ENCODE peak calls at places on chromosomes 11 and 22, in six cellular contexts. One of them, this sample, is unnamed.

GRCh38 chr22:42902875-42903510 is 45.9 kb upstream of the ARFGAP3 start:
- DNase-seq in RPMI8226: no peak
- DNase-seq in activated CD8-positive, alpha-beta T cell treated with anti-CD3 and anti-CD28 coated beads, Interleukin-2, amount 10 ng/mL, durations not matched to agents 7 days and 5 days: no peak
- DNase-seq in islet precursor cell: peak
- DNase-seq in heart left ventricle: no peak
- DNase-seq in mucosa of descending colon: no peak
- DNase-seq in this sample: no peak

GRCh38 chr11:64124147-64124546 is 41.8 kb downstream of the MACROD1 start:
- DNase-seq in RPMI8226: no peak
- DNase-seq in activated CD8-positive, alpha-beta T cell treated with anti-CD3 and anti-CD28 coated beads, Interleukin-2, amount 10 ng/mL, durations not matched to agents 7 days and 5 days: no peak
- DNase-seq in islet precursor cell: peak
- DNase-seq in heart left ventricle: no peak
- DNase-seq in mucosa of descending colon: no peak
- DNase-seq in this sample: no peak

GRCh38 chr11:114282488-114282887 is 13.7 kb upstream of the NNMT start:
- DNase-seq in RPMI8226: no peak
- DNase-seq in activated CD8-positive, alpha-beta T cell treated with anti-CD3 and anti-CD28 coated beads, Interleukin-2, amount 10 ng/mL, durations not matched to agents 7 days and 5 days: no peak
- DNase-seq in islet precursor cell: no peak
- DNase-seq in heart left ventricle: no peak
- DNase-seq in mucosa of descending colon: no peak
- DNase-seq in this sample: no peak

GRCh38 chr11:35927730-35928129 is 16.1 kb upstream of the LDLRAD3 start:
- DNase-seq in RPMI8226: peak
- DNase-seq in activated CD8-positive, alpha-beta T cell treated with anti-CD3 and anti-CD28 coated beads, Interleukin-2, amount 10 ng/mL, durations not matched to agents 7 days and 5 days: no peak
- DNase-seq in islet precursor cell: no peak
- DNase-seq in heart left ventricle: peak
- DNase-seq in mucosa of descending colon: peak
- DNase-seq in this sample: peak

GRCh38 chr11:16739326-16739875 is 954 bp downstream of the C11orf58 start:
- DNase-seq in RPMI8226: no peak
- DNase-seq in activated CD8-positive, alpha-beta T cell treated with anti-CD3 and anti-CD28 coated beads, Interleukin-2, amount 10 ng/mL, durations not matched to agents 7 days and 5 days: no peak
- DNase-seq in islet precursor cell: no peak
- DNase-seq in heart left ventricle: no peak
- DNase-seq in mucosa of descending colon: no peak
- DNase-seq in this sample: no peak

GRCh38 chr11:69460540-69461257 is 20.8 kb upstream of the LINC01488 start:
- DNase-seq in RPMI8226: no peak
- DNase-seq in activated CD8-positive, alpha-beta T cell treated with anti-CD3 and anti-CD28 coated beads, Interleukin-2, amount 10 ng/mL, durations not matched to agents 7 days and 5 days: no peak
- DNase-seq in islet precursor cell: no peak
- DNase-seq in heart left ventricle: no peak
- DNase-seq in mucosa of descending colon: no peak
- DNase-seq in this sample: no peak

GRCh38 chr11:16346975-16347374 is 9.4 kb downstream of the SOX6 start:
- DNase-seq in RPMI8226: no peak
- DNase-seq in activated CD8-positive, alpha-beta T cell treated with anti-CD3 and anti-CD28 coated beads, Interleukin-2, amount 10 ng/mL, durations not matched to agents 7 days and 5 days: no peak
- DNase-seq in islet precursor cell: peak
- DNase-seq in heart left ventricle: no peak
- DNase-seq in mucosa of descending colon: no peak
- DNase-seq in this sample: no peak

GRCh38 chr22:48574776-48575566 is 1252.7 kb downstream of the BRD1 start:
- DNase-seq in RPMI8226: peak
- DNase-seq in activated CD8-positive, alpha-beta T cell treated with anti-CD3 and anti-CD28 coated beads, Interleukin-2, amount 10 ng/mL, durations not matched to agents 7 days and 5 days: peak
- DNase-seq in islet precursor cell: peak
- DNase-seq in heart left ventricle: no peak
- DNase-seq in mucosa of descending colon: peak
- DNase-seq in this sample: peak

GRCh38 chr11:59755701-59756495 is 722 bp downstream of the STX3 start:
- DNase-seq in RPMI8226: peak
- DNase-seq in activated CD8-positive, alpha-beta T cell treated with anti-CD3 and anti-CD28 coated beads, Interleukin-2, amount 10 ng/mL, durations not matched to agents 7 days and 5 days: peak
- DNase-seq in islet precursor cell: peak
- DNase-seq in heart left ventricle: peak
- DNase-seq in mucosa of descending colon: peak
- DNase-seq in this sample: peak

GRCh38 chr11:23679041-23679440 is 817.8 kb upstream of the LUZP2 start:
- DNase-seq in RPMI8226: no peak
- DNase-seq in activated CD8-positive, alpha-beta T cell treated with anti-CD3 and anti-CD28 coated beads, Interleukin-2, amount 10 ng/mL, durations not matched to agents 7 days and 5 days: no peak
- DNase-seq in islet precursor cell: no peak
- DNase-seq in heart left ventricle: no peak
- DNase-seq in mucosa of descending colon: no peak
- DNase-seq in this sample: no peak

GRCh38 chr11:112564228-112564955 is 303.7 kb upstream of the PLET1 start:
- DNase-seq in RPMI8226: no peak
- DNase-seq in activated CD8-positive, alpha-beta T cell treated with anti-CD3 and anti-CD28 coated beads, Interleukin-2, amount 10 ng/mL, durations not matched to agents 7 days and 5 days: no peak
- DNase-seq in islet precursor cell: peak
- DNase-seq in heart left ventricle: peak
- DNase-seq in mucosa of descending colon: no peak
- DNase-seq in this sample: no peak

GRCh38 chr11:86116996-86117705 is 48.3 kb upstream of the PICALM start:
- DNase-seq in RPMI8226: no peak
- DNase-seq in activated CD8-positive, alpha-beta T cell treated with anti-CD3 and anti-CD28 coated beads, Interleukin-2, amount 10 ng/mL, durations not matched to agents 7 days and 5 days: no peak
- DNase-seq in islet precursor cell: no peak
- DNase-seq in heart left ventricle: no peak
- DNase-seq in mucosa of descending colon: no peak
- DNase-seq in this sample: no peak

GRCh38 chr22:43260346-43260745 is 73.4 kb upstream of the TTLL12 start:
- DNase-seq in RPMI8226: no peak
- DNase-seq in activated CD8-positive, alpha-beta T cell treated with anti-CD3 and anti-CD28 coated beads, Interleukin-2, amount 10 ng/mL, durations not matched to agents 7 days and 5 days: no peak
- DNase-seq in islet precursor cell: peak
- DNase-seq in heart left ventricle: no peak
- DNase-seq in mucosa of descending colon: no peak
- DNase-seq in this sample: no peak

GRCh38 chr22:38735465-38736256 is 20.1 kb downstream of the SUN2 start:
- DNase-seq in RPMI8226: no peak
- DNase-seq in activated CD8-positive, alpha-beta T cell treated with anti-CD3 and anti-CD28 coated beads, Interleukin-2, amount 10 ng/mL, durations not matched to agents 7 days and 5 days: no peak
- DNase-seq in islet precursor cell: no peak
- DNase-seq in heart left ventricle: no peak
- DNase-seq in mucosa of descending colon: peak
- DNase-seq in this sample: no peak

GRCh38 chr22:37601540-37602442 is 6.8 kb upstream of the GGA1 start:
- DNase-seq in RPMI8226: peak
- DNase-seq in activated CD8-positive, alpha-beta T cell treated with anti-CD3 and anti-CD28 coated beads, Interleukin-2, amount 10 ng/mL, durations not matched to agents 7 days and 5 days: no peak
- DNase-seq in islet precursor cell: peak
- DNase-seq in heart left ventricle: no peak
- DNase-seq in mucosa of descending colon: peak
- DNase-seq in this sample: peak

GRCh38 chr22:29205598-29206371 is at the start of gene EMID1:
- DNase-seq in RPMI8226: peak
- DNase-seq in activated CD8-positive, alpha-beta T cell treated with anti-CD3 and anti-CD28 coated beads, Interleukin-2, amount 10 ng/mL, durations not matched to agents 7 days and 5 days: peak
- DNase-seq in islet precursor cell: peak
- DNase-seq in heart left ventricle: no peak
- DNase-seq in mucosa of descending colon: peak
- DNase-seq in this sample: peak

GRCh38 chr22:39432361-39432811 is 24.4 kb upstream of the MGAT3 start:
- DNase-seq in RPMI8226: no peak
- DNase-seq in activated CD8-positive, alpha-beta T cell treated with anti-CD3 and anti-CD28 coated beads, Interleukin-2, amount 10 ng/mL, durations not matched to agents 7 days and 5 days: no peak
- DNase-seq in islet precursor cell: no peak
- DNase-seq in heart left ventricle: no peak
- DNase-seq in mucosa of descending colon: peak
- DNase-seq in this sample: no peak

GRCh38 chr11:74322667-74323066 is 11.2 kb upstream of the P4HA3 start:
- DNase-seq in RPMI8226: no peak
- DNase-seq in activated CD8-positive, alpha-beta T cell treated with anti-CD3 and anti-CD28 coated beads, Interleukin-2, amount 10 ng/mL, durations not matched to agents 7 days and 5 days: no peak
- DNase-seq in islet precursor cell: no peak
- DNase-seq in heart left ventricle: peak
- DNase-seq in mucosa of descending colon: no peak
- DNase-seq in this sample: no peak

GRCh38 chr11:57402188-57403066 is 12.0 kb upstream of the PRG2 start:
- DNase-seq in RPMI8226: no peak
- DNase-seq in activated CD8-positive, alpha-beta T cell treated with anti-CD3 and anti-CD28 coated beads, Interleukin-2, amount 10 ng/mL, durations not matched to agents 7 days and 5 days: no peak
- DNase-seq in islet precursor cell: peak
- DNase-seq in heart left ventricle: no peak
- DNase-seq in mucosa of descending colon: no peak
- DNase-seq in this sample: no peak

GRCh38 chr22:45905924-45906865 is 70.8 kb downstream of the WNT7B start:
- DNase-seq in RPMI8226: no peak
- DNase-seq in activated CD8-positive, alpha-beta T cell treated with anti-CD3 and anti-CD28 coated beads, Interleukin-2, amount 10 ng/mL, durations not matched to agents 7 days and 5 days: no peak
- DNase-seq in islet precursor cell: no peak
- DNase-seq in heart left ventricle: peak
- DNase-seq in mucosa of descending colon: no peak
- DNase-seq in this sample: peak

GRCh38 chr11:59283311-59283710 is 70.6 kb upstream of the MPEG1 start:
- DNase-seq in RPMI8226: no peak
- DNase-seq in activated CD8-positive, alpha-beta T cell treated with anti-CD3 and anti-CD28 coated beads, Interleukin-2, amount 10 ng/mL, durations not matched to agents 7 days and 5 days: no peak
- DNase-seq in islet precursor cell: no peak
- DNase-seq in heart left ventricle: no peak
- DNase-seq in mucosa of descending colon: no peak
- DNase-seq in this sample: no peak

GRCh38 chr11:44726278-44727113 is at the start of gene TSPAN18:
- DNase-seq in RPMI8226: no peak
- DNase-seq in activated CD8-positive, alpha-beta T cell treated with anti-CD3 and anti-CD28 coated beads, Interleukin-2, amount 10 ng/mL, durations not matched to agents 7 days and 5 days: peak
- DNase-seq in islet precursor cell: peak
- DNase-seq in heart left ventricle: no peak
- DNase-seq in mucosa of descending colon: peak
- DNase-seq in this sample: no peak

GRCh38 chr11:69361466-69361865 is 67.5 kb downstream of the MYEOV start:
- DNase-seq in RPMI8226: no peak
- DNase-seq in activated CD8-positive, alpha-beta T cell treated with anti-CD3 and anti-CD28 coated beads, Interleukin-2, amount 10 ng/mL, durations not matched to agents 7 days and 5 days: no peak
- DNase-seq in islet precursor cell: peak
- DNase-seq in heart left ventricle: no peak
- DNase-seq in mucosa of descending colon: no peak
- DNase-seq in this sample: no peak

GRCh38 chr11:36288442-36289225 is 590 bp downstream of the COMMD9 start:
- DNase-seq in RPMI8226: no peak
- DNase-seq in activated CD8-positive, alpha-beta T cell treated with anti-CD3 and anti-CD28 coated beads, Interleukin-2, amount 10 ng/mL, durations not matched to agents 7 days and 5 days: no peak
- DNase-seq in islet precursor cell: no peak
- DNase-seq in heart left ventricle: no peak
- DNase-seq in mucosa of descending colon: peak
- DNase-seq in this sample: no peak

GRCh38 chr22:43356881-43357280 is 13.7 kb upstream of the SCUBE1 start:
- DNase-seq in RPMI8226: no peak
- DNase-seq in activated CD8-positive, alpha-beta T cell treated with anti-CD3 and anti-CD28 coated beads, Interleukin-2, amount 10 ng/mL, durations not matched to agents 7 days and 5 days: no peak
- DNase-seq in islet precursor cell: no peak
- DNase-seq in heart left ventricle: no peak
- DNase-seq in mucosa of descending colon: no peak
- DNase-seq in this sample: no peak

GRCh38 chr11:10575346-10575745 is 6.9 kb upstream of the LYVE1 start:
- DNase-seq in RPMI8226: no peak
- DNase-seq in activated CD8-positive, alpha-beta T cell treated with anti-CD3 and anti-CD28 coated beads, Interleukin-2, amount 10 ng/mL, durations not matched to agents 7 days and 5 days: no peak
- DNase-seq in islet precursor cell: no peak
- DNase-seq in heart left ventricle: no peak
- DNase-seq in mucosa of descending colon: no peak
- DNase-seq in this sample: no peak

GRCh38 chr11:113721462-113722066 is 15.5 kb upstream of the TMPRSS5 start:
- DNase-seq in RPMI8226: no peak
- DNase-seq in activated CD8-positive, alpha-beta T cell treated with anti-CD3 and anti-CD28 coated beads, Interleukin-2, amount 10 ng/mL, durations not matched to agents 7 days and 5 days: no peak
- DNase-seq in islet precursor cell: no peak
- DNase-seq in heart left ventricle: no peak
- DNase-seq in mucosa of descending colon: no peak
- DNase-seq in this sample: no peak

GRCh38 chr22:32413715-32414114 is 1.7 kb upstream of the RTCB start:
- DNase-seq in RPMI8226: peak
- DNase-seq in activated CD8-positive, alpha-beta T cell treated with anti-CD3 and anti-CD28 coated beads, Interleukin-2, amount 10 ng/mL, durations not matched to agents 7 days and 5 days: no peak
- DNase-seq in islet precursor cell: no peak
- DNase-seq in heart left ventricle: no peak
- DNase-seq in mucosa of descending colon: no peak
- DNase-seq in this sample: no peak

GRCh38 chr22:19850482-19851109 is 4.1 kb downstream of the GNB1L start:
- DNase-seq in RPMI8226: no peak
- DNase-seq in activated CD8-positive, alpha-beta T cell treated with anti-CD3 and anti-CD28 coated beads, Interleukin-2, amount 10 ng/mL, durations not matched to agents 7 days and 5 days: no peak
- DNase-seq in islet precursor cell: no peak
- DNase-seq in heart left ventricle: no peak
- DNase-seq in mucosa of descending colon: no peak
- DNase-seq in this sample: no peak